ENCODE peak calls at places on chromosomes 2 and 18, in nine cellular contexts. Y is psoas muscle; F is cardiac fibroblast; Z is midbrain; K is fibroblast of lung; O is right lobe of liver; E is activated CD4-positive, alpha-beta T cell treated with anti-CD3 and anti-CD28 coated beads for 24 hours; S is AG09309; M is NCI-H1105 treated with DMSO at 0.1 percent for 48 hours. I is an unnamed sample.

GRCh38 chr2:207394812-207395534 is 134.8 kb upstream of the CREB1 start:
- DNase-seq in Y (peak), F (peak), Z (no peak), K (peak), O (no peak), E (peak), S (peak), M (no peak), I (no peak)

GRCh38 chr2:188668017-188668663 is 306.0 kb upstream of the COL3A1 start:
- DNase-seq in Y (no peak), F (peak), Z (no peak), K (peak), O (no peak), E (no peak), S (peak), M (no peak), I (no peak)

GRCh38 chr18:48816554-48816953 is 134.2 kb downstream of the SMAD7 start:
- DNase-seq in Y (no peak), F (no peak), Z (no peak), K (no peak), O (peak), E (no peak), S (no peak), M (no peak), I (no peak)

GRCh38 chr2:166240387-166241313 is 112.8 kb upstream of the SCN1A start:
- DNase-seq in Y (no peak), F (no peak), Z (no peak), K (peak), O (no peak), E (no peak), S (no peak), M (no peak), I (no peak)

GRCh38 chr18:36275561-36275960 is 22.0 kb upstream of the FHOD3 start:
- DNase-seq in Y (no peak), F (no peak), Z (no peak), K (no peak), O (no peak), E (no peak), S (no peak), M (no peak), I (no peak)

GRCh38 chr2:174076040-174076439 is 110.9 kb upstream of the SP3 start:
- DNase-seq in Y (no peak), F (no peak), Z (no peak), K (peak), O (no peak), E (no peak), S (no peak), M (no peak), I (no peak)

GRCh38 chr2:95297639-95298395 is 670 bp downstream of the KCNIP3 start:
- DNase-seq in Y (no peak), F (no peak), Z (no peak), K (no peak), O (no peak), E (no peak), S (no peak), M (no peak), I (no peak)

GRCh38 chr2:223056656-223057418 is 4.8 kb downstream of the KCNE4 start:
- DNase-seq in Y (no peak), F (peak), Z (no peak), K (peak), O (no peak), E (no peak), S (no peak), M (peak), I (no peak)

GRCh38 chr2:30026091-30027055 is 105.0 kb upstream of the ALK start:
- DNase-seq in Y (peak), F (peak), Z (peak), K (peak), O (peak), E (no peak), S (peak), M (peak), I (no peak)

GRCh38 chr2:65545818-65546217 is 113.4 kb upstream of the SPRED2 start:
- DNase-seq in Y (no peak), F (peak), Z (no peak), K (peak), O (no peak), E (no peak), S (no peak), M (no peak), I (no peak)

GRCh38 chr2:127176371-127177311 is 43.5 kb downstream of the CYP27C1 start:
- DNase-seq in Y (peak), F (peak), Z (peak), K (no peak), O (no peak), E (no peak), S (peak), M (no peak), I (no peak)

GRCh38 chr2:44786818-44787214 is 154.7 kb upstream of the SIX3 start:
- DNase-seq in Y (no peak), F (no peak), Z (no peak), K (no peak), O (no peak), E (no peak), S (no peak), M (no peak), I (no peak)

GRCh38 chr2:236607471-236608307 is 38.1 kb downstream of the ACKR3 start:
- DNase-seq in Y (no peak), F (peak), Z (no peak), K (peak), O (no peak), E (no peak), S (peak), M (no peak), I (no peak)

GRCh38 chr2:157315901-157316300 is 9.7 kb downstream of the ERMN start:
- DNase-seq in Y (no peak), F (no peak), Z (no peak), K (no peak), O (no peak), E (no peak), S (no peak), M (no peak), I (no peak)

GRCh38 chr2:152409691-152410597 is 75.0 kb downstream of the FMNL2 start:
- DNase-seq in Y (no peak), F (peak), Z (no peak), K (peak), O (no peak), E (no peak), S (no peak), M (no peak), I (no peak)

GRCh38 chr18:5966514-5966913 is 71.2 kb upstream of the TMEM200C start:
- DNase-seq in Y (no peak), F (no peak), Z (no peak), K (no peak), O (no peak), E (no peak), S (no peak), M (no peak), I (no peak)

GRCh38 chr2:218229851-218230250 is 12.9 kb downstream of the ARPC2 start:
- DNase-seq in Y (no peak), F (peak), Z (no peak), K (no peak), O (no peak), E (no peak), S (no peak), M (no peak), I (no peak)

GRCh38 chr2:221097568-221097915 is 474.6 kb downstream of the EPHA4 start:
- DNase-seq in Y (no peak), F (no peak), Z (no peak), K (peak), O (no peak), E (no peak), S (no peak), M (no peak), I (no peak)

GRCh38 chr2:135948642-135949355 is 36.6 kb downstream of the DARS1 start:
- DNase-seq in Y (no peak), F (peak), Z (no peak), K (peak), O (no peak), E (no peak), S (peak), M (no peak), I (peak)

GRCh38 chr2:64525323-64525625 is 1.1 kb downstream of the AFTPH start:
- DNase-seq in Y (no peak), F (peak), Z (no peak), K (peak), O (no peak), E (peak), S (no peak), M (no peak), I (no peak)

GRCh38 chr2:119223521-119224390 is at the start of gene STEAP3:
- DNase-seq in Y (peak), F (peak), Z (peak), K (peak), O (peak), E (no peak), S (no peak), M (peak), I (peak)

GRCh38 chr2:232013701-232014353 is 52.3 kb downstream of the DIS3L2 start:
- DNase-seq in Y (peak), F (peak), Z (no peak), K (peak), O (no peak), E (no peak), S (peak), M (peak), I (no peak)

GRCh38 chr18:43279015-43279758 is 1.9 kb upstream of the SYT4 start:
- DNase-seq in Y (no peak), F (peak), Z (peak), K (peak), O (no peak), E (no peak), S (no peak), M (peak), I (no peak)

GRCh38 chr2:44005831-44006230 is 10.0 kb upstream of the LRPPRC start:
- DNase-seq in Y (no peak), F (no peak), Z (no peak), K (peak), O (no peak), E (no peak), S (no peak), M (no peak), I (no peak)

GRCh38 chr2:160736629-160737028 is 243.0 kb upstream of the RBMS1 start:
- DNase-seq in Y (no peak), F (peak), Z (no peak), K (peak), O (no peak), E (no peak), S (no peak), M (no peak), I (no peak)

GRCh38 chr18:48308027-48308635 is 101.1 kb downstream of the ZBTB7C start:
- DNase-seq in Y (no peak), F (no peak), Z (no peak), K (no peak), O (peak), E (no peak), S (no peak), M (no peak), I (no peak)

GRCh38 chr2:195451160-195451559 is 205.9 kb upstream of the SLC39A10 start:
- DNase-seq in Y (no peak), F (no peak), Z (no peak), K (peak), O (no peak), E (no peak), S (no peak), M (no peak), I (no peak)

GRCh38 chr2:189657867-189658266 is 3.4 kb upstream of the ASNSD1 start:
- DNase-seq in Y (no peak), F (peak), Z (no peak), K (peak), O (no peak), E (no peak), S (no peak), M (no peak), I (no peak)

GRCh38 chr2:167946367-167946955 is 300.9 kb downstream of the STK39 start:
- DNase-seq in Y (no peak), F (no peak), Z (no peak), K (no peak), O (no peak), E (no peak), S (no peak), M (peak), I (no peak)

GRCh38 chr2:112166801-112167499 is 28.8 kb downstream of the FBLN7 start:
- DNase-seq in Y (no peak), F (no peak), Z (no peak), K (no peak), O (no peak), E (no peak), S (no peak), M (no peak), I (no peak)